ENCODE peak calls at places on chromosomes 1 and 21, in eight cellular contexts. D is NB4, Z is Panc1, P is BE2C, M is transverse colon, L is brain microvascular endothelial cell, H is uterus, K is endothelial cell of umbilical vein. F is an unnamed sample.
A peak's percentile ranks its signal among the peaks of the same experiment; 100 is the strongest.

GRCh38 chr1:31705080-31705866 is 1.5 kb upstream of the COL16A1 start:
- DNase-seq in D (peak; percentile 73), Z (no peak), P (no peak), M (peak; percentile 64), L (peak; percentile 43), H (peak; percentile 71), K (no peak), F (peak; percentile 58)

GRCh38 chr1:14815175-14815882 is 216.8 kb downstream of the KAZN start:
- DNase-seq in D (no peak), Z (no peak), P (no peak), M (no peak), L (no peak), H (no peak), K (no peak), F (no peak)

GRCh38 chr1:226428348-226429050 is 20.6 kb upstream of the PARP1 start:
- DNase-seq in D (no peak), Z (no peak), P (no peak), M (no peak), L (no peak), H (no peak), K (no peak), F (no peak)

GRCh38 chr21:27648560-27648959 is 681.7 kb upstream of the ADAMTS5 start:
- DNase-seq in D (no peak), Z (no peak), P (no peak), M (no peak), L (peak; percentile 97), H (no peak), K (peak; percentile 91), F (peak; percentile 84)

GRCh38 chr1:100141192-100141591 is 8.2 kb downstream of the TRMT13 start:
- DNase-seq in D (no peak), Z (no peak), P (no peak), M (no peak), L (no peak), H (no peak), K (no peak), F (no peak)

GRCh38 chr1:234111458-234112142 is 207.1 kb downstream of the SLC35F3 start:
- DNase-seq in D (no peak), Z (peak; percentile 38), P (peak; percentile 49), M (no peak), L (peak; percentile 7), H (no peak), K (no peak), F (peak; percentile 53)

GRCh38 chr1:15617874-15618684 is 821 bp downstream of the DDI2 start:
- DNase-seq in D (peak; percentile 67), Z (no peak), P (peak; percentile 32), M (peak; percentile 53), L (no peak), H (no peak), K (peak; percentile 45), F (peak; percentile 89)

GRCh38 chr21:35216966-35217365 is 167.9 kb upstream of the RUNX1 start:
- DNase-seq in D (no peak), Z (no peak), P (no peak), M (no peak), L (no peak), H (no peak), K (no peak), F (no peak)

GRCh38 chr1:226912587-226913176 is 27.4 kb upstream of the COQ8A start:
- DNase-seq in D (peak; percentile 64), Z (peak; percentile 12), P (peak; percentile 69), M (peak; percentile 75), L (peak; percentile 5), H (peak; percentile 29), K (peak; percentile 37), F (peak; percentile 63)

GRCh38 chr1:175841613-175842234 is 98.3 kb upstream of the TNR start:
- DNase-seq in D (no peak), Z (no peak), P (no peak), M (no peak), L (no peak), H (no peak), K (no peak), F (no peak)

GRCh38 chr1:109529895-109530456 is 9.7 kb upstream of the GPR61 start:
- DNase-seq in D (no peak), Z (no peak), P (peak; percentile 29), M (no peak), L (no peak), H (no peak), K (no peak), F (no peak)

GRCh38 chr1:10415211-10415930 is 14.9 kb upstream of the CENPS start:
- DNase-seq in D (peak; percentile 95), Z (no peak), P (no peak), M (peak; percentile 15), L (peak; percentile 38), H (no peak), K (peak; percentile 84), F (peak; percentile 80)

GRCh38 chr1:1431845-1432565 is 3.5 kb upstream of the VWA1 start:
- DNase-seq in D (peak; percentile 43), Z (no peak), P (peak; percentile 63), M (peak; percentile 74), L (no peak), H (peak; percentile 60), K (no peak), F (no peak)

GRCh38 chr1:44554706-44555105 is 119.6 kb downstream of the TMEM53 start:
- DNase-seq in D (no peak), Z (no peak), P (no peak), M (no peak), L (no peak), H (no peak), K (no peak), F (peak; percentile 85)

GRCh38 chr1:223319913-223320600 is 43.9 kb downstream of the SUSD4 start:
- DNase-seq in D (no peak), Z (no peak), P (no peak), M (no peak), L (no peak), H (no peak), K (no peak), F (peak; percentile 34)

GRCh38 chr1:153791856-153792253 is 16.6 kb downstream of the SLC27A3 start:
- DNase-seq in D (peak; percentile 78), Z (no peak), P (no peak), M (no peak), L (peak; percentile 69), H (no peak), K (no peak), F (peak; percentile 55)

GRCh38 chr21:43881283-43881682 is 16.3 kb downstream of the AGPAT3 start:
- DNase-seq in D (no peak), Z (no peak), P (no peak), M (no peak), L (no peak), H (no peak), K (no peak), F (no peak)

DNA sequence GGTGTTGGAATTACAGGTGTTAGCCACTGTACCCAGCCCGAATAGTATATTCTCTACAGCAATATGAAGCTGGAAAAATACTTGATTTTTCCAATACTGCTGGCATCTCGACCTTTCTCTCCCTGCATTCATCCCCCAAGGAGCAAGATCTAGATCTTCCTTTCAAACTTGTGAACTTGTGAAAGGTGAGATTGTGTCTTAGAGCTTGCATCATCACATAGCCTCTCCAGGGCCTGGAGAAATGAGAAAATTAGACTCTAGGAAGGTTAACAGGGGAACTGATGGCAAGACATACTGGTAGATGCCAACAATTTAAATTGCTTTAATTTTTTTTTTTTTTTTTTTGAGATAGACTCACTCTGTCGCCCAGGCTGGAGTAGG is 2.1 kb downstream of the PRUNE1 start:
- DNase-seq in D (no peak), Z (no peak), P (no peak), M (no peak), L (no peak), H (no peak), K (no peak), F (no peak)
- TF ChIP-seq CTCF in D (no peak), Z (no peak), P (no peak), M (no peak), L (no peak), H (no peak), K (no peak), F (no peak)

GRCh38 chr1:159856576-159856975 is 5.9 kb downstream of the VSIG8 start:
- DNase-seq in D (no peak), Z (no peak), P (no peak), M (no peak), L (peak; percentile 14), H (no peak), K (no peak), F (peak; percentile 43)

GRCh38 chr1:159855709-159856108 is 6.7 kb downstream of the VSIG8 start:
- DNase-seq in D (no peak), Z (no peak), P (no peak), M (no peak), L (no peak), H (no peak), K (no peak), F (no peak)

GRCh38 chr1:159854101-159854692 is 8.3 kb downstream of the VSIG8 start:
- DNase-seq in D (peak; percentile 29), Z (no peak), P (peak; percentile 66), M (peak; percentile 88), L (peak; percentile 48), H (peak; percentile 66), K (peak; percentile 70), F (peak; percentile 33)

GRCh38 chr1:159853417-159853816 is 9.0 kb downstream of the VSIG8 start:
- DNase-seq in D (no peak), Z (no peak), P (no peak), M (no peak), L (peak; percentile 20), H (no peak), K (no peak), F (no peak)

DNA sequence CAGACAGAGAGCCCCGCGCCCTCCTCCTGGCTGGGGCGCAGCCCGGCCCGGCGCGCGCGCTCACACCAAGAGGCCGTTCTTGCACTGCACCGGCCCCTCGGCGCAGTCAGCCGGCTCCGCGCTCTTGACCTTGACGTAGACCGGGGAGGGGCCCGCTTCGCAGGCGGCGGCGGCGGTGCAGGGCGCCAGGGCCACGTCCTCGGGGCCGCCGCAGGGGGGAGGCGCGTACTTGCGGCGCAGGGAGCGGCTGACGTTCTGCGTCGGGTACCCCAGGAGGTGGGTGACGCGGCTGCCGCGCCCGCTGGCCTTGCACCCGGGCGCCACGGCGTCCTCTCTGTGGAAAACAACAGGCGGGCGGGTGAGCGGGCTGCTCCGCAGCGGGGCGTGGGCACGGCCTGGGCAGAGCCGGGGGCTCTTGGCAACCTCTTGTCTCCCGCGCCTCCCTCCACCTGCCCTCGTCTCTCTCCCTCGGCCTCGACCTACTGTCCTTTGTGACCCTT is 7.7 kb downstream of the VSIG8 start:
- DNase-seq in D (peak; percentile 89), Z (no peak), P (peak; percentile 82), M (peak; percentile 90), L (peak; percentile 71), H (peak; percentile 84), K (peak; percentile 78), F (peak; percentile 76)
- TF ChIP-seq CTCF in D (no peak), Z (no peak), P (no peak), M (no peak), L (no peak), H (peak; percentile 9), K (no peak), F (no peak)

DNA sequence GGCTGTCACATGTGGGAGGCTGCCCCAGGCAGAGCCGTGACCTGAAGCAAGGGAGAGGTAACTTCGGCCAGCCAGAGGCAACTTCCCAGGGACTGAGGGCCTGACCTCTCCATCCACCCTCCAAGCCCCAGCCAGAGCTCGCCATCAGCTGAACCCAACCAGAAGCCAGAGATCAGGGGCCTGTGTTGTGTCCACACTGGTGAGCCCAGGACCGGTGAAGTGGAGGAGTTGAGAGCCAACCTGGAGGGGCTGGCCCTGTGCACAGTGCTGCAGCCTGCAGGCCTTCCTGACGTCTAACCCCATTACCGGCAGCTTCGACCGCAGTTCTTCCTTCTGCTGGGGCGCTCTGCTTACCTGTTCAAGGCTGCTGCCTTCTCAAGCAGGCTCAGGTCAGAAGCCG is 19.6 kb upstream of the PDE9A start:
- DNase-seq in D (no peak), Z (no peak), P (no peak), M (peak; percentile 4), L (no peak), H (no peak), K (no peak), F (no peak)
- TF ChIP-seq CTCF in D (no peak), Z (no peak), P (no peak), M (no peak), L (no peak), H (no peak), K (no peak), F (no peak)

GRCh38 chr1:89905391-89906058 is 84.7 kb downstream of the LRRC8D start:
- DNase-seq in D (no peak), Z (no peak), P (no peak), M (no peak), L (no peak), H (no peak), K (no peak), F (no peak)
- TF ChIP-seq CTCF in D (no peak), Z (no peak), P (no peak), M (no peak), L (no peak), H (no peak), K (no peak), F (no peak)

F was measured in epithelial cell of esophagus.